ENCODE peak calls at places on chromosomes 16 and 17, in eight cellular contexts. One of them, this sample, is unnamed.

GRCh38 chr17:44376124-44376523 is 12.5 kb upstream of the FAM171A2 start:
- DNase-seq in AG08395: peak
- DNase-seq in NCI-H748 treated with DMSO at 0.1 percent for 48 hours: no peak
- DNase-seq in retina: peak
- DNase-seq in NCI-H510A treated with DMSO at 0.1 percent for 48 hours: no peak
- DNase-seq in myocyte: peak
- DNase-seq in OCI-M1: peak
- DNase-seq in NCI-H1930: peak
- DNase-seq in this sample: no peak

GRCh38 chr17:12320286-12320685 is 299.6 kb downstream of the MAP2K4 start:
- DNase-seq in OCI-M1: no peak
- DNase-seq in NCI-H748 treated with DMSO at 0.1 percent for 48 hours: no peak
- DNase-seq in AG08395: peak
- DNase-seq in retina: no peak
- DNase-seq in myocyte: peak
- DNase-seq in NCI-H510A treated with DMSO at 0.1 percent for 48 hours: no peak
- DNase-seq in NCI-H1930: no peak
- DNase-seq in this sample: no peak

GRCh38 chr16:89360760-89361435 is 129.5 kb downstream of the ANKRD11 start:
- DNase-seq in AG08395: no peak
- DNase-seq in NCI-H748 treated with DMSO at 0.1 percent for 48 hours: no peak
- DNase-seq in retina: no peak
- DNase-seq in OCI-M1: no peak
- DNase-seq in myocyte: no peak
- DNase-seq in NCI-H510A treated with DMSO at 0.1 percent for 48 hours: no peak
- DNase-seq in NCI-H1930: no peak
- DNase-seq in this sample: no peak

GRCh38 chr17:4375039-4375748 is 8.7 kb upstream of the UBE2G1 start:
- DNase-seq in OCI-M1: no peak
- DNase-seq in AG08395: no peak
- DNase-seq in NCI-H1930: no peak
- DNase-seq in retina: no peak
- DNase-seq in NCI-H510A treated with DMSO at 0.1 percent for 48 hours: no peak
- DNase-seq in myocyte: no peak
- DNase-seq in NCI-H748 treated with DMSO at 0.1 percent for 48 hours: no peak
- DNase-seq in this sample: no peak

GRCh38 chr17:2936351-2936750 is 127.1 kb downstream of the OR1D5 start:
- DNase-seq in retina: no peak
- DNase-seq in myocyte: no peak
- DNase-seq in NCI-H748 treated with DMSO at 0.1 percent for 48 hours: no peak
- DNase-seq in NCI-H1930: no peak
- DNase-seq in NCI-H510A treated with DMSO at 0.1 percent for 48 hours: no peak
- DNase-seq in OCI-M1: no peak
- DNase-seq in AG08395: no peak
- DNase-seq in this sample: no peak

GRCh38 chr16:87149051-87149450 is 168.1 kb downstream of the C16orf95 start:
- DNase-seq in AG08395: no peak
- DNase-seq in NCI-H748 treated with DMSO at 0.1 percent for 48 hours: no peak
- DNase-seq in NCI-H510A treated with DMSO at 0.1 percent for 48 hours: no peak
- DNase-seq in OCI-M1: no peak
- DNase-seq in NCI-H1930: no peak
- DNase-seq in myocyte: no peak
- DNase-seq in retina: no peak
- DNase-seq in this sample: peak

GRCh38 chr17:44794699-44795413 is 35.2 kb downstream of the GJC1 start:
- DNase-seq in NCI-H510A treated with DMSO at 0.1 percent for 48 hours: no peak
- DNase-seq in myocyte: peak
- DNase-seq in OCI-M1: peak
- DNase-seq in NCI-H1930: no peak
- DNase-seq in retina: no peak
- DNase-seq in NCI-H748 treated with DMSO at 0.1 percent for 48 hours: no peak
- DNase-seq in AG08395: peak
- DNase-seq in this sample: peak

GRCh38 chr16:67489401-67490083 is 6.2 kb upstream of the AGRP start:
- DNase-seq in NCI-H748 treated with DMSO at 0.1 percent for 48 hours: no peak
- DNase-seq in retina: no peak
- DNase-seq in AG08395: no peak
- DNase-seq in myocyte: no peak
- DNase-seq in OCI-M1: no peak
- DNase-seq in NCI-H510A treated with DMSO at 0.1 percent for 48 hours: no peak
- DNase-seq in NCI-H1930: no peak
- DNase-seq in this sample: no peak

GRCh38 chr17:13704333-13704732 is 102.6 kb upstream of the HS3ST3A1 start:
- DNase-seq in myocyte: peak
- DNase-seq in retina: no peak
- DNase-seq in NCI-H1930: no peak
- DNase-seq in NCI-H510A treated with DMSO at 0.1 percent for 48 hours: no peak
- DNase-seq in NCI-H748 treated with DMSO at 0.1 percent for 48 hours: no peak
- DNase-seq in AG08395: peak
- DNase-seq in OCI-M1: peak
- DNase-seq in this sample: peak

GRCh38 chr16:87404764-87405625 is 12.9 kb downstream of the MAP1LC3B start:
- DNase-seq in OCI-M1: peak
- DNase-seq in myocyte: peak
- DNase-seq in NCI-H1930: no peak
- DNase-seq in AG08395: no peak
- DNase-seq in NCI-H510A treated with DMSO at 0.1 percent for 48 hours: no peak
- DNase-seq in NCI-H748 treated with DMSO at 0.1 percent for 48 hours: no peak
- DNase-seq in retina: no peak
- DNase-seq in this sample: no peak